ENCODE peak calls at places on chromosome 20, in eight cellular contexts. J is GM19239; O is T-helper 2 cell; A is stimulated activated CD4-positive, alpha-beta T cell treated with anti-CD3 and anti-CD28 coated beads, Interleukin-4, amount 100 ng/mL, for 48 hours; F is body of pancreas; T is foreskin keratinocyte; D is stimulated activated naive B cell treated with anti-CD40 and anti-IgM and Interleukin-4, amounts not matched to agents 10 μg/mL and 1 μg/mL and 100 μg/mL, for 72 hours; K is HEK293T. S is an unnamed sample.

GRCh38 chr20:38013891-38014290 is 19.4 kb downstream of the TTI1 start:
- DNase-seq in J (no peak), O (no peak), A (no peak), F (no peak), T (no peak), D (no peak), K (no peak), S (no peak)

GRCh38 chr20:33279261-33279910 is 3.6 kb upstream of the BPIFB1 start:
- DNase-seq in J (no peak), O (no peak), A (no peak), F (no peak), T (no peak), D (no peak), K (no peak), S (no peak)

GRCh38 chr20:20712004-20712473 is 405 bp downstream of the RALGAPA2 start:
- DNase-seq in J (no peak), O (no peak), A (no peak), F (peak; percentile 41), T (no peak), D (no peak), K (peak; percentile 21), S (peak; percentile 25)

GRCh38 chr20:535958-536357 is 7.6 kb downstream of the CSNK2A1 start:
- DNase-seq in J (no peak), O (no peak), A (no peak), F (peak; percentile 38), T (peak; percentile 40), D (no peak), K (no peak), S (no peak)

GRCh38 chr20:44396790-44397189 is 41.3 kb downstream of the HNF4A start:
- DNase-seq in J (no peak), O (no peak), A (no peak), F (no peak), T (no peak), D (no peak), K (no peak), S (no peak)

GRCh38 chr20:38633577-38634093 is 32.0 kb downstream of the ARHGAP40 start:
- DNase-seq in J (peak; percentile 84), O (peak; percentile 25), A (peak; percentile 54), F (peak; percentile 58), T (no peak), D (peak; percentile 41), K (peak; percentile 88), S (no peak)

GRCh38 chr20:1184638-1185315 is at the start of gene TMEM74B:
- DNase-seq in J (no peak), O (no peak), A (no peak), F (no peak), T (no peak), D (no peak), K (no peak), S (no peak)

GRCh38 chr20:59087829-59088433 is 45.3 kb upstream of the PRELID3B start:
- DNase-seq in J (peak; percentile 45), O (peak; percentile 83), A (peak; percentile 89), F (peak; percentile 87), T (peak; percentile 35), D (peak; percentile 51), K (peak; percentile 74), S (no peak)

GRCh38 chr20:22575087-22575721 is 9.2 kb downstream of the FOXA2 start:
- DNase-seq in J (no peak), O (no peak), A (no peak), F (peak; percentile 26), T (no peak), D (no peak), K (no peak), S (no peak)

GRCh38 chr20:46021361-46022359 is 7.4 kb upstream of the SLC12A5 start:
- DNase-seq in J (no peak), O (peak; percentile 41), A (peak; percentile 65), F (peak; percentile 40), T (no peak), D (no peak), K (peak; percentile 93), S (no peak)

GRCh38 chr20:8545212-8545611 is 413.1 kb downstream of the PLCB1 start:
- DNase-seq in J (no peak), O (no peak), A (no peak), F (no peak), T (no peak), D (no peak), K (no peak), S (no peak)